ENCODE peak calls at places on chromosomes 13 and 19, in eight cellular contexts. Y is psoas muscle, S is PC-3, C is left lung, B is BE2C, K is body of pancreas, R is IMR-90, G is transverse colon. I is an unnamed sample.

GRCh38 chr13:94198666-94199065 is 280.8 kb downstream of the DCT start:
- DNase-seq in G (no peak), K (no peak), B (no peak), R (no peak), C (no peak), S (no peak), Y (no peak), I (no peak)

GRCh38 chr19:35805518-35806102 is 7.0 kb downstream of the PRODH2 start:
- DNase-seq in C (no peak), G (no peak), K (no peak), S (no peak), B (no peak), R (no peak), Y (no peak), I (no peak)

GRCh38 chr19:14440049-14440448 is 6.9 kb downstream of the PKN1 start:
- DNase-seq in B (no peak), S (no peak), K (peak; percentile 45), C (peak; percentile 90), Y (peak; percentile 83), R (no peak), G (peak; percentile 79), I (peak; percentile 76)

GRCh38 chr13:113302940-113303339 is 5.9 kb downstream of the LAMP1 start:
- DNase-seq in R (peak; percentile 9), K (no peak), G (no peak), Y (peak; percentile 46), B (no peak), S (no peak), C (no peak), I (no peak)

GRCh38 chr13:36998624-36999041 is 507 bp downstream of the ALG5 start:
- DNase-seq in R (no peak), S (no peak), G (peak; percentile 11), K (peak; percentile 28), B (peak; percentile 25), C (peak; percentile 57), Y (peak; percentile 57), I (peak; percentile 0)

GRCh38 chr19:12838893-12839656 is 760 bp downstream of the MAST1 start:
- DNase-seq in G (no peak), S (peak; percentile 47), C (no peak), Y (peak; percentile 35), B (peak; percentile 47), K (no peak), R (no peak), I (no peak)

GRCh38 chr13:32019612-32020233 is 11.9 kb upstream of the FRY start:
- DNase-seq in B (peak; percentile 73), S (peak; percentile 49), G (peak; percentile 25), R (peak; percentile 81), Y (no peak), C (no peak), K (peak; percentile 56), I (no peak)

GRCh38 chr13:40490086-40490723 is 176.2 kb downstream of the FOXO1 start:
- DNase-seq in Y (no peak), R (no peak), C (no peak), K (peak; percentile 49), S (no peak), G (peak; percentile 41), B (no peak), I (peak; percentile 58)

GRCh38 chr13:24301434-24301833 is 7.9 kb upstream of the C1QTNF9 start:
- DNase-seq in S (no peak), B (no peak), Y (no peak), R (no peak), K (no peak), G (no peak), C (no peak), I (no peak)

GRCh38 chr19:33312065-33312464 is 9.7 kb upstream of the CEBPA start:
- DNase-seq in R (no peak), G (no peak), S (no peak), K (no peak), Y (no peak), C (no peak), B (no peak), I (no peak)

GRCh38 chr13:108213946-108214345 is 1.4 kb downstream of the LIG4 start:
- DNase-seq in G (no peak), B (no peak), K (no peak), C (no peak), S (peak; percentile 49), R (peak; percentile 31), Y (no peak), I (no peak)

GRCh38 chr19:36225219-36225892 is 10.4 kb downstream of the ZNF146 start:
- DNase-seq in G (no peak), K (no peak), Y (no peak), C (no peak), S (peak; percentile 26), R (peak; percentile 80), B (no peak), I (no peak)

GRCh38 chr13:50670847-50671542 is 172.5 kb downstream of the DLEU7 start:
- DNase-seq in S (no peak), G (no peak), Y (no peak), C (no peak), R (no peak), K (no peak), B (no peak), I (no peak)

GRCh38 chr19:4066682-4067395 is at the start of gene ZBTB7A:
- DNase-seq in S (peak; percentile 53), C (peak; percentile 87), G (peak; percentile 91), K (peak; percentile 90), B (peak; percentile 89), Y (peak; percentile 91), R (peak; percentile 61), I (peak; percentile 82)

GRCh38 chr19:56314018-56314583 is 538 bp downstream of the ZSCAN5A start:
- DNase-seq in S (peak; percentile 18), Y (no peak), R (peak; percentile 22), B (no peak), G (no peak), K (no peak), C (no peak), I (no peak)

GRCh38 chr13:28179974-28180373 is 41.6 kb downstream of the PAN3 start:
- DNase-seq in K (no peak), G (no peak), Y (no peak), C (no peak), R (peak; percentile 2), S (no peak), B (no peak), I (no peak)

GRCh38 chr13:34179481-34179880 is 361.5 kb downstream of the RFC3 start:
- DNase-seq in G (no peak), K (no peak), C (no peak), B (no peak), S (no peak), R (peak; percentile 7), Y (no peak), I (no peak)

GRCh38 chr13:76489299-76489698 is 396.9 kb downstream of the KCTD12 start:
- DNase-seq in R (no peak), B (no peak), K (no peak), G (no peak), Y (no peak), C (no peak), S (no peak), I (no peak)

GRCh38 chr19:11236324-11237301 is 2.8 kb upstream of the ANGPTL8 start:
- DNase-seq in S (no peak), K (no peak), Y (no peak), G (no peak), B (no peak), R (no peak), C (no peak), I (no peak)

GRCh38 chr13:112072531-112073244 is 5.7 kb downstream of the SOX1 start:
- DNase-seq in S (no peak), R (no peak), G (no peak), C (no peak), Y (no peak), K (no peak), B (no peak), I (no peak)

GRCh38 chr13:58960909-58961308 is 1202.8 kb downstream of the DIAPH3 start:
- DNase-seq in S (peak; percentile 7), B (no peak), C (no peak), R (peak; percentile 2), G (no peak), K (no peak), Y (no peak), I (no peak)
- TF ChIP-seq CTCF in S (peak; percentile 36), B (peak; percentile 49), C (no peak), R (peak; percentile 20), G (no peak), K (no peak), Y (no peak), I (no peak)

DNA sequence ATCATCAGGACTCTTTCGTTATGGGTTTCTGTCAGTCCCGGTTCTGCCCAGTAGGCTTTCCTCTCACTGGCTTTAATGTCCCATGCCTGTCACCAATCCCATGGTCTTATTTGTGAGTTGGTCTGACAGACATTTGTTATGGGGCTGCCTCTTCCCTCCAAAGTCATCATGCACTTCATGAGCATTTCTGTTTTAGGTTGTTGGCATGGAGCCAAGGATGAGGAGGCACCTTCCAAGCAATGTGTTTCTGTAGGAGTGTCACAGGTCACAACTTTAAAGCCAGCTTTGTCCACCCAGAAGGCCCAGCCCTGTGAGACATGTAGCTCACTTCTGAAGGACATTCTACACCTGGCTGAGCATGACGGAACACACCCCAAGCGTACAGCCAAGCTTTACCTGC is 8.5 kb downstream of the ZNF17 start:
- DNase-seq in B (no peak), G (no peak), Y (no peak), K (no peak), S (no peak), R (no peak), C (no peak), I (no peak)
- H3K9me3 ChIP-seq in B (peaks cover 4% of the 10 kb centered on the region), G (peaks cover 19% of the 10 kb centered on the region), Y (peaks cover 54% of the 10 kb centered on the region), K (no peaks in the 10 kb centered on the region), S (peaks cover 23% of the 10 kb centered on the region), R (peaks cover 18% of the 10 kb centered on the region), C (no peaks in the 10 kb centered on the region), I (peaks cover 54% of the 10 kb centered on the region)

DNA sequence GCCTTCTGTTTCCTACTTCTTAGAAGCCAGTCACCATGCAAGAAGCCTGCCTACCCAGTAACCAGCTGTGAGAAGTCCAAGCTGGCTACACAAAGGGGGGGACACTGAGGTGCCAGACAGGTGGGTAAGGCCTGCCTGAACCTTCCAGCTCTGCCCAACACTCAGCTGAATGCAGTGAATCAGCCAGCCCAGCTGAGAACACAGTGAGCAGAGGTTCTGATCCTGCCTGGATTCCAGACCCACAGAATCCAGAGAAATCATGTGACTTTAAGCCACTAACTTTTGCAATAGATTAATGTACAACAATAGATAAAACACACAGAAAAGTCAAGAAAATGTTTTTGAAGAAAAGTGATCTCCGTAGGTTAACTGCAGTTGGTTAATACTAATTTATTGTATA is 151.7 kb downstream of the EFNB2 start:
- DNase-seq in Y (no peak), S (no peak), K (no peak), B (no peak), C (no peak), G (no peak), R (no peak), I (no peak)
- TF ChIP-seq CTCF in Y (no peak), S (no peak), K (no peak), B (no peak), C (no peak), G (no peak), R (no peak), I (no peak)

GRCh38 chr19:53068834-53069233 is 24.3 kb downstream of the ERVV-2 start:
- DNase-seq in K (no peak), S (no peak), B (no peak), Y (no peak), G (no peak), R (no peak), C (no peak), I (no peak)

DNA sequence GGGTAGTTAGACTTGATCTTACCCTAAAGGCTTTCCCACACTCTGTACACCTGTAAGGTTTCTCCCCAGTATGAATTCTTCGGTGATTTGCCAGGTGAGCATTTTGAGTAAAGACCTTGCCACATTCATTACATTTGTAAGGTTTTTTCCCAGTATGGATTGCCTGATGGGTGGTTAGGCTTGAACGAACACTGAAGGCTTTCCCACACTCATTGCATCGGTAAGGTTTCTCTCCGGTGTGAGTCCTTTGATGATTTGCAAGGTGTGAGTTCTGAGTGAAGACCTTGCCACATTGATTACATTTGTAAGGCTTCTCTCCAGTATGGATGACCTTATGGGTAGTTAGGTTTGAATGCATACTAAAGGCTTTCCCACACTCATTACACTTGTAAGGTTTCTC is 23.7 kb downstream of the ERVV-2 start:
- DNase-seq in G (no peak), B (no peak), K (no peak), C (no peak), R (no peak), Y (no peak), S (no peak), I (no peak)
- H3K9me3 ChIP-seq in G (peaks cover 75% of the 10 kb centered on the region), B (peaks cover 3% of the 10 kb centered on the region), K (no peaks in the 10 kb centered on the region), C (peaks cover 13% of the 10 kb centered on the region), R (peaks cover 72% of the 10 kb centered on the region), Y (peaks cover 67% of the 10 kb centered on the region), S (peaks cover 39% of the 10 kb centered on the region), I (peaks cover 46% of the 10 kb centered on the region)